ENCODE peak calls at places on chromosomes 5 and 9, in four cellular contexts. L is K562, W is IMR-90, T is GM12878. D is an unnamed sample.
A peak's percentile ranks its signal among the peaks of the same experiment; 100 is the strongest.

GRCh38 chr9:70502690-70503089 is 88.2 kb upstream of the KLF9 start:
- DNase-seq in L (no peak), W (no peak), T (no peak), D (no peak)

GRCh38 chr5:117118499-117118898 is 543.9 kb upstream of the SEMA6A start:
- DNase-seq in W (no peak), L (no peak), T (no peak), D (no peak)

GRCh38 chr5:123718238-123718637 is 206.3 kb downstream of the CSNK1G3 start:
- DNase-seq in T (no peak), W (peak; percentile 17), L (no peak), D (peak; percentile 88)

GRCh38 chr5:78638423-78638822 is 10.1 kb downstream of the LHFPL2 start:
- DNase-seq in W (peak; percentile 92), T (no peak), L (no peak), D (peak; percentile 99)

GRCh38 chr5:178866946-178867345 is 7.2 kb downstream of the ZNF354B start:
- DNase-seq in T (no peak), L (no peak), W (no peak), D (no peak)

GRCh38 chr5:67306997-67307580 is 110.5 kb upstream of the CD180 start:
- DNase-seq in L (no peak), W (no peak), T (no peak), D (no peak)

GRCh38 chr5:68518286-68518685 is 302.7 kb downstream of the PIK3R1 start:
- DNase-seq in L (no peak), W (no peak), T (no peak), D (no peak)

GRCh38 chr5:176334031-176334770 is 27.4 kb downstream of the KIAA1191 start:
- DNase-seq in L (no peak), W (no peak), T (no peak), D (no peak)

GRCh38 chr9:35272989-35273388 is 111.2 kb downstream of the UNC13B start:
- DNase-seq in L (no peak), W (peak; percentile 78), T (no peak), D (peak; percentile 68)

GRCh38 chr9:13411827-13412226 is 132.3 kb upstream of the MPDZ start:
- DNase-seq in L (no peak), T (no peak), W (no peak), D (no peak)

GRCh38 chr5:145660897-145661650 is 174.1 kb downstream of the PRELID2 start:
- DNase-seq in W (peak; percentile 60), L (no peak), T (no peak), D (no peak)

GRCh38 chr9:130034570-130034969 is 8.4 kb downstream of the FNBP1 start:
- DNase-seq in T (no peak), L (no peak), W (peak; percentile 87), D (peak; percentile 40)

GRCh38 chr5:180718810-180719453 is 20.9 kb downstream of the OR2Y1 start:
- DNase-seq in W (peak; percentile 31), L (peak; percentile 50), T (no peak), D (peak; percentile 46)

GRCh38 chr9:131773911-131774379 is 34.1 kb upstream of the RAPGEF1 start:
- DNase-seq in L (peak; percentile 73), W (peak; percentile 65), T (no peak), D (peak; percentile 42)

GRCh38 chr5:30368064-30368463 is 825.4 kb upstream of the CDH6 start:
- DNase-seq in W (no peak), L (no peak), T (no peak), D (no peak)

GRCh38 chr5:107808671-107809137 is 138.0 kb upstream of the EFNA5 start:
- DNase-seq in W (no peak), L (no peak), T (no peak), D (no peak)

GRCh38 chr5:179239256-179240135 is 105.8 kb downstream of the ADAMTS2 start:
- DNase-seq in T (no peak), W (no peak), L (no peak), D (no peak)

GRCh38 chr9:133967024-133967741 is 24.9 kb downstream of the VAV2 start:
- DNase-seq in T (no peak), L (no peak), W (no peak), D (no peak)

DNA sequence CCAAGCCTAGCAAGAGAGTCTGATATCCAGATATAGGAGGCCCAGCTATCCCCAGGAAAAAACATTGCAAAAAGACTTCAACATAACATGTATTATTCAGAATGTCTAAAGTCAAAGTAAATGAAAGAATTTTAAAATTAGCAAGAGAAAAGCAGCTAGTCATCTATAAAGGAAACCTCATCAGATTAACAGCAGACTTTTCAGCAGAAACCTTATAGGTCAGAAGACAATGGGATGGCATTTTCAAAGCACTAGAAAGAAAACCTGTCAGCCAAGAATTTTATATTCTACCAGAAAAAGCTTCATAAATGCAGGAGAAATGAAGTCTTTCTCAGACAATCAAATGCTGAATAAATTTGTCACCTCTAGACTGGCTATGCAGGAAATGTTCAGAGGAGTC is 9.9 kb downstream of the OR1L3 start:
- DNase-seq in W (no peak), T (no peak), L (no peak), D (no peak)
- H3K9me3 ChIP-seq in W (no peaks in the 10 kb centered on the region), T (no peaks in the 10 kb centered on the region), L (no peaks in the 10 kb centered on the region), D (no peaks in the 10 kb centered on the region)

GRCh38 chr9:277595-278330 is 63.1 kb downstream of the DOCK8 start:
- DNase-seq in L (no peak), T (no peak), W (no peak), D (no peak)

GRCh38 chr9:281753-282645 is 67.3 kb downstream of the DOCK8 start:
- DNase-seq in W (no peak), L (no peak), T (no peak), D (no peak)

GRCh38 chr9:279674-280073 is 65.0 kb downstream of the DOCK8 start:
- DNase-seq in L (no peak), W (no peak), T (no peak), D (no peak)

GRCh38 chr9:274101-274500 is 59.4 kb downstream of the DOCK8 start:
- DNase-seq in L (no peak), W (no peak), T (no peak), D (no peak)

DNA sequence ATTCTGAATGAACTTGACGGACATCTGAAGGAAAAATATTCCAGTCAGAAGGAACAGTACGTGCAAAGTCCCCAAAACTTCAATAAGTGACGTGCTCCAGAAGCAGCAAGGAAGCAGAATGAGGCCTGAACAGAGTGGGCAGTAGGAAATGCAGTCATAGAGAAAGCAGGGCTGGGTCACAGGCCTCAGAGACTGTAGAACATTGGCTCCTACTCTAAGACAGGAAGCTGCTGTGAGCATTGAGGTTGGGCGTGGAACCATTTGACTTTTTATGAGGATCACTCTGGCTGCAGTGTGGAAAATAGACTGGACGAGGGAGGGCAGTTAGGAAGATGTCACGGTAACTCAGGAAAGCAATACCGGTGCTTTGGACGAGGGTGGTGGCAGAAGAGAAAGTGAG is 64.0 kb downstream of the DOCK8 start:
- DNase-seq in L (no peak), T (no peak), W (no peak), D (no peak)
- TF ChIP-seq FOS in L (no peak), T (no peak), W (no peak), D (no peak)

DNA sequence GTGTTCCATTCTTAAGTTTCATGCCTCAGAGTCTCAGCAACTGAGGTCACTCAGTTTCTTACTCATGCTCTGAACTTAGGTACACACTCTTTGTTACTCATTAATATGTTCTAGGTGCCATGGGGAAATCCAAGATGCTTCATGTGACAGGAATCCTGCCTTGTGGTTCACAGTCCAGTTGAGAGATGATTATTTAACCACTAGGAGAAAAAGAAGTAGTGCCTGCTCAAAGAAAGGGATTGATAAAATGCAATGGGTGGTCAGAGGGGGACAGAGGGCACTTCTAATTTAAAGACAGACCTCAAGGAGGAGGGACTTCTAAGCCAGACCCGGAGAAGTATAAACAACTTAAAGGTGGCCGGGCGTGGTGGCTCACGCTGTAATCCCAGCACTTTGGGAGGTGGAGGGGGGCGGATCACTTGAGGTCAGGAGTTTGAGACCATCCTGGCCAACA is 69.0 kb downstream of the UGCG start:
- DNase-seq in T (peak; percentile 90), W (peak; percentile 99), L (no peak), D (no peak)
- H3K9ac ChIP-seq in T (no peak overlapping the region), W (no peak overlapping the region), L (no peak overlapping the region), D (no peak overlapping the region)

GRCh38 chr5:141388661-141389060 is 1.2 kb downstream of the PCDHGB4 start:
- DNase-seq in L (no peak), W (no peak), T (no peak), D (no peak)
- H3K9me3 ChIP-seq in L (no peaks in the 10 kb centered on the region), W (peaks cover 50% of the 10 kb centered on the region), T (peaks cover 5% of the 10 kb centered on the region), D (no peaks in the 10 kb centered on the region)

GRCh38 chr9:21102311-21102710 is 24.6 kb upstream of the IFNB1 start:
- DNase-seq in W (peak; percentile 30), L (no peak), T (no peak), D (no peak)
- TF ChIP-seq FOS in W (no peak), L (no peak), T (no peak), D (no peak)

D was measured in endothelial cell of umbilical vein.